ENCODE peak calls at places on chromosomes 12 and 14, in four cellular contexts. C is mesendoderm, Y is NCI-H1092, I is neural crest cell. T is an unnamed sample.

GRCh38 chr12:5694759-5695409 is 250.2 kb downstream of the ANO2 start:
- DNase-seq in Y (no peak), C (no peak), I (no peak), T (no peak)

GRCh38 chr12:22121224-22121623 is 75.2 kb downstream of the CMAS start:
- DNase-seq in C (peak), Y (no peak), I (no peak), T (no peak)

GRCh38 chr14:89025581-89026236 is 201.3 kb downstream of the TTC8 start:
- DNase-seq in C (no peak), I (no peak), Y (no peak), T (no peak)

GRCh38 chr14:67221248-67221981 is 19.8 kb upstream of the PALS1 start:
- DNase-seq in I (no peak), Y (no peak), C (peak), T (no peak)

GRCh38 chr12:49336645-49337584 is at the start of gene C1QL4:
- DNase-seq in I (peak), C (peak), Y (peak), T (peak)

GRCh38 chr14:64118892-64119291 is 175.3 kb downstream of the ESR2 start:
- DNase-seq in C (no peak), Y (no peak), I (no peak), T (no peak)

GRCh38 chr14:77372304-77372841 is 4.5 kb downstream of the TMED8 start:
- DNase-seq in I (no peak), C (no peak), Y (no peak), T (no peak)

GRCh38 chr12:71872401-71872800 is 32.8 kb downstream of the TBC1D15 start:
- DNase-seq in I (no peak), C (no peak), Y (no peak), T (no peak)

GRCh38 chr14:52124791-52125661 is 56.2 kb upstream of the NID2 start:
- DNase-seq in Y (no peak), C (peak), I (no peak), T (no peak)

GRCh38 chr14:55430024-55430690 is 10.3 kb downstream of the TBPL2 start:
- DNase-seq in C (peak), I (no peak), Y (peak), T (no peak)

GRCh38 chr12:14621821-14622220 is 54.1 kb upstream of the PLBD1 start:
- DNase-seq in C (no peak), Y (no peak), I (no peak), T (no peak)

GRCh38 chr14:95875831-95876768 is 532 bp upstream of the TUNAR start:
- DNase-seq in I (peak), C (peak), Y (peak), T (peak)

GRCh38 chr12:49232940-49233841 is 31.7 kb upstream of the TUBA1C start:
- DNase-seq in Y (peak), I (peak), C (peak), T (peak)

GRCh38 chr14:55814064-55814463 is 234.1 kb downstream of the KTN1 start:
- DNase-seq in C (no peak), Y (no peak), I (no peak), T (no peak)

GRCh38 chr14:59424707-59425106 is 40.5 kb downstream of the GPR135 start:
- DNase-seq in I (no peak), C (no peak), Y (no peak), T (no peak)

GRCh38 chr14:34592623-34593022 is 37.3 kb downstream of the SNX6 start:
- DNase-seq in Y (no peak), C (no peak), I (no peak), T (no peak)

GRCh38 chr12:11830298-11830937 is 180.9 kb downstream of the ETV6 start:
- DNase-seq in I (no peak), Y (no peak), C (no peak), T (no peak)

GRCh38 chr14:39440975-39441374 is 8.7 kb upstream of the FBXO33 start:
- DNase-seq in C (no peak), I (no peak), Y (no peak), T (no peak)

GRCh38 chr14:24888532-24888931 is 161.4 kb downstream of the STXBP6 start:
- DNase-seq in I (no peak), C (no peak), Y (no peak), T (no peak)

GRCh38 chr14:79971330-79971729 is 240.0 kb downstream of the DIO2 start:
- DNase-seq in Y (no peak), I (no peak), C (no peak), T (no peak)

GRCh38 chr14:32201816-32202467 is at the start of gene RNU6-7:
- DNase-seq in Y (no peak), C (peak), I (no peak), T (peak)

GRCh38 chr14:71036433-71036832 is 129.2 kb downstream of the PCNX1 start:
- DNase-seq in Y (no peak), I (no peak), C (no peak), T (no peak)

GRCh38 chr12:71242511-71242910 is 84.7 kb upstream of the TSPAN8 start:
- DNase-seq in Y (no peak), C (no peak), I (no peak), T (no peak)

GRCh38 chr12:119594772-119595445 is 1.3 kb downstream of the TMEM233 start:
- DNase-seq in I (peak), Y (no peak), C (peak), T (peak)

GRCh38 chr12:93148412-93148811 is 219.3 kb upstream of the EEA1 start:
- DNase-seq in I (no peak), Y (no peak), C (peak), T (no peak)

GRCh38 chr12:107515446-107515958 is 170.1 kb upstream of the PWP1 start:
- DNase-seq in Y (no peak), C (peak), I (no peak), T (no peak)

GRCh38 chr12:118237908-118238307 is 102.0 kb downstream of the PEBP1 start:
- DNase-seq in C (no peak), Y (no peak), I (no peak), T (no peak)

GRCh38 chr12:28189774-28190320 is 409 bp upstream of the CCDC91 start:
- DNase-seq in Y (no peak), C (no peak), I (no peak), T (no peak)

GRCh38 chr14:101977311-101978071 is 13.1 kb downstream of the DYNC1H1 start:
- DNase-seq in I (no peak), Y (no peak), C (no peak), T (no peak)

GRCh38 chr12:84502907-84503787 is 409.5 kb downstream of the SLC6A15 start:
- DNase-seq in Y (peak), C (peak), I (peak), T (peak)

GRCh38 chr14:96676161-96676560 is 121.0 kb upstream of the VRK1 start:
- DNase-seq in Y (no peak), I (no peak), C (peak), T (no peak)